ENCODE peak calls at places on chromosomes 12 and 14, in six cellular contexts. R is DMS 273 treated with DMSO at 0.1 percent for 48 hours; S is activated naive CD8-positive, alpha-beta T cell treated with anti-CD3 and anti-CD28 coated beads for 36 hours; E is PC-3; W is NCI-H1105; B is central memory CD8-positive, alpha-beta T cell. Q is an unnamed sample.

GRCh38 chr12:26564391-26564790 is 268.6 kb downstream of the ITPR2 start:
- DNase-seq in R (no peak), S (no peak), E (no peak), W (no peak), B (no peak), Q (no peak)

GRCh38 chr14:51533160-51533559 is 118.5 kb upstream of the FRMD6 start:
- DNase-seq in R (no peak), S (no peak), E (peak), W (no peak), B (no peak), Q (no peak)

GRCh38 chr14:103818870-103819269 is 28.5 kb downstream of the PPP1R13B start:
- DNase-seq in R (no peak), S (no peak), E (no peak), W (no peak), B (no peak), Q (no peak)

GRCh38 chr14:32896979-32897723 is 41.5 kb upstream of the NPAS3 start:
- DNase-seq in R (no peak), S (no peak), E (peak), W (no peak), B (no peak), Q (peak)

GRCh38 chr12:4720637-4720995 is 416 bp downstream of the GALNT8 start:
- DNase-seq in R (no peak), S (no peak), E (no peak), W (no peak), B (no peak), Q (no peak)

GRCh38 chr12:132904718-132905328 is 17.4 kb upstream of the CHFR start:
- DNase-seq in R (no peak), S (peak), E (peak), W (no peak), B (peak), Q (no peak)

GRCh38 chr12:66244446-66244845 is 55.4 kb downstream of the IRAK3 start:
- DNase-seq in R (no peak), S (no peak), E (no peak), W (no peak), B (no peak), Q (no peak)

GRCh38 chr14:48622980-48623379 is 947.6 kb upstream of the MDGA2 start:
- DNase-seq in R (no peak), S (no peak), E (peak), W (no peak), B (no peak), Q (no peak)

GRCh38 chr14:20429801-20430669 is 5.9 kb downstream of the KLHL33 start:
- DNase-seq in R (no peak), S (peak), E (no peak), W (peak), B (no peak), Q (no peak)

GRCh38 chr14:91754819-91755218 is 22.9 kb upstream of the CATSPERB start:
- DNase-seq in R (no peak), S (no peak), E (no peak), W (peak), B (no peak), Q (no peak)

GRCh38 chr12:72000969-72001648 is 62.5 kb downstream of the TPH2 start:
- DNase-seq in R (no peak), S (no peak), E (peak), W (no peak), B (no peak), Q (no peak)

Q was measured in glomerular endothelial cell.